ENCODE peak calls at places on chromosomes 2 and 18, in seven cellular contexts. Y, B, I, Z, D, U and R are unnamed samples.

GRCh38 chr2:25602333-25602723 is 71.0 kb downstream of the DTNB start:
- DNase-seq in Y (no peak), B (no peak), Z (no peak), I (no peak), D (no peak), U (no peak), R (no peak)

GRCh38 chr18:7349181-7349837 is 118.4 kb downstream of the LRRC30 start:
- DNase-seq in D (no peak), Y (no peak), B (no peak), Z (no peak), I (no peak), U (no peak), R (no peak)

GRCh38 chr2:234676109-234676858 is 179.4 kb upstream of the ARL4C start:
- DNase-seq in B (no peak), Y (no peak), U (no peak), D (no peak), I (no peak), Z (no peak), R (no peak)

GRCh38 chr2:64626963-64627760 is 26.6 kb downstream of the SERTAD2 start:
- DNase-seq in Z (no peak), U (peak; percentile 29), D (no peak), B (no peak), I (no peak), Y (no peak), R (no peak)

GRCh38 chr18:80166240-80166639 is 57.2 kb downstream of the ADNP2 start:
- DNase-seq in Y (no peak), Z (no peak), D (no peak), I (no peak), B (no peak), U (no peak), R (no peak)

GRCh38 chr2:132797551-132797950 is 127.5 kb upstream of the LYPD1 start:
- DNase-seq in Z (no peak), I (no peak), Y (no peak), U (no peak), D (no peak), B (no peak), R (no peak)

GRCh38 chr2:157487271-157487610 is 43.4 kb upstream of the CYTIP start:
- DNase-seq in I (no peak), Z (no peak), D (no peak), U (no peak), Y (no peak), B (no peak), R (no peak)

GRCh38 chr2:15777795-15778371 is 162.5 kb upstream of the MYCN start:
- DNase-seq in Z (no peak), B (no peak), Y (no peak), I (no peak), D (no peak), U (no peak), R (no peak)

GRCh38 chr2:228731517-228731916 is 539.6 kb downstream of the PID1 start:
- DNase-seq in Y (no peak), I (no peak), D (no peak), Z (no peak), U (no peak), B (no peak), R (no peak)

GRCh38 chr2:99975386-99975785 is 167.0 kb downstream of the AFF3 start:
- DNase-seq in Z (no peak), B (no peak), Y (no peak), I (no peak), D (no peak), U (no peak), R (no peak)

GRCh38 chr18:74453011-74453571 is 4.0 kb downstream of the DIPK1C start:
- DNase-seq in U (no peak), Z (no peak), B (no peak), I (no peak), D (no peak), Y (no peak), R (no peak)

GRCh38 chr2:203097735-203098134 is 83.1 kb downstream of the NBEAL1 start:
- DNase-seq in I (no peak), Z (no peak), Y (no peak), D (no peak), B (no peak), U (no peak), R (no peak)

GRCh38 chr2:230449901-230450467 is 34.0 kb downstream of the SP100 start:
- DNase-seq in D (no peak), B (no peak), Y (no peak), Z (no peak), I (no peak), U (no peak), R (no peak)

GRCh38 chr18:22975508-22975907 is 42.4 kb downstream of the RBBP8 start:
- DNase-seq in U (no peak), D (no peak), Y (no peak), Z (no peak), I (no peak), B (no peak), R (no peak)

GRCh38 chr2:136101042-136101441 is 16.9 kb downstream of the CXCR4 start:
- DNase-seq in Z (no peak), Y (no peak), I (no peak), U (no peak), B (no peak), D (no peak), R (no peak)

GRCh38 chr2:43349944-43350343 is 123.5 kb upstream of the ZFP36L2 start:
- DNase-seq in Y (no peak), U (no peak), B (no peak), Z (no peak), I (no peak), D (no peak), R (no peak)

GRCh38 chr18:59055345-59056032 is 84.2 kb upstream of the SEC11C start:
- DNase-seq in I (no peak), B (no peak), Y (no peak), U (no peak), D (no peak), Z (no peak), R (no peak)

GRCh38 chr18:5975111-5975622 is 79.8 kb upstream of the TMEM200C start:
- DNase-seq in Y (no peak), U (no peak), D (no peak), I (no peak), B (no peak), Z (no peak), R (no peak)

GRCh38 chr2:224849264-224849663 is 133.1 kb upstream of the CCDC195 start:
- DNase-seq in I (no peak), B (no peak), U (no peak), Z (no peak), D (no peak), Y (no peak), R (no peak)

GRCh38 chr2:105708697-105709096 is 36.0 kb upstream of the NCK2 start:
- DNase-seq in U (no peak), Y (no peak), Z (no peak), B (no peak), D (no peak), I (no peak), R (no peak)

GRCh38 chr2:202025816-202026215 is 7.8 kb upstream of the FZD7 start:
- DNase-seq in Z (no peak), Y (no peak), D (no peak), I (no peak), B (no peak), U (no peak), R (no peak)

GRCh38 chr2:240840435-240841060 is 20.5 kb upstream of the KIF1A start:
- DNase-seq in I (peak; percentile 22), Z (no peak), D (peak; percentile 51), Y (peak; percentile 15), B (peak; percentile 89), U (peak; percentile 41), R (peak; percentile 78)

GRCh38 chr2:41933035-41933429 is 114.8 kb upstream of the PKDCC start:
- DNase-seq in U (no peak), I (no peak), Y (no peak), Z (no peak), D (no peak), B (no peak), R (no peak)

GRCh38 chr2:41934323-41935003 is 113.4 kb upstream of the PKDCC start:
- DNase-seq in Y (no peak), I (no peak), D (no peak), B (no peak), U (no peak), Z (no peak), R (no peak)

GRCh38 chr2:41930807-41931566 is 116.8 kb upstream of the PKDCC start:
- DNase-seq in Y (no peak), U (no peak), D (no peak), B (no peak), Z (no peak), I (no peak), R (no peak)

GRCh38 chr2:41933585-41934322 is 114.1 kb upstream of the PKDCC start:
- DNase-seq in U (no peak), Z (no peak), D (no peak), I (no peak), Y (no peak), B (no peak), R (no peak)

GRCh38 chr2:41932241-41933034 is 115.4 kb upstream of the PKDCC start:
- DNase-seq in B (no peak), Y (no peak), D (peak; percentile 76), U (no peak), Z (no peak), I (no peak), R (no peak)
- TF ChIP-seq CTCF in B (no peak), Y (no peak), D (no peak), U (no peak), Z (no peak), I (no peak), R (no peak)

DNA sequence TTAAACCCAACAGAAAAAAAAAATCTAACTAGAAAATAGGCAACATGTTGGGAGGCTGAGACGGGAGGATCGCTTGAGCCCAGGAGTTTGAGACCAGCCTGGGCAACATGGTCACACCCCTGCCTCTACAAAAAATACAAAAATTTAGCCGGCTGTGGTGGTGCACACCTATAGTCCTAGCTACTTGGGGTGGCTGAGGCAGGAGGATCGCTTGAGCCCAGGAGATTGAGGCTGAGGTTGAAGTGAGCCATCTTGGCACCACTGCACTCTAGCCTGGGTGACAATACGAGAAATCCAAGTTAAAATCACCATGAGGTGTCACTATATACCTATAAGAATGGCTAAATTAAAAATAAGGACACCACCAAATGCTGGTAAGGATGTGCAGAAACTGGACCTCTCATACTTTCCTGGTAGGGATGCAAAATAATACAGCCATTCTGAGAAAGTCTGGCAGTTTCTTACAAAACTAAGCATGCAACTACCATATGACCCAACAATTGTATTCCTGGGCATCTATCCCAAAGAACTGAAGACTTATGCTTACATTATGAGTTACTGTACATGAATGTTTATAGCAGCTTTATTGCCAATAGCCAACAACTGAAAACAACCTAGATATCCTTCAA is 2.2 kb downstream of the SEPTIN10 start:
- DNase-seq in I (no peak), Z (no peak), Y (no peak), U (no peak), D (no peak), B (no peak), R (no peak)
- TF ChIP-seq CTCF in I (no peak), Z (no peak), Y (no peak), U (no peak), D (no peak), B (no peak), R (no peak)

GRCh38 chr18:49071776-49072175 is 121.0 kb upstream of the SMAD7 start:
- DNase-seq in Z (no peak), B (no peak), U (no peak), D (no peak), I (no peak), Y (no peak), R (no peak)
- TF ChIP-seq CTCF in Z (no peak), B (no peak), U (no peak), D (no peak), I (no peak), Y (no peak), R (no peak)

DNA sequence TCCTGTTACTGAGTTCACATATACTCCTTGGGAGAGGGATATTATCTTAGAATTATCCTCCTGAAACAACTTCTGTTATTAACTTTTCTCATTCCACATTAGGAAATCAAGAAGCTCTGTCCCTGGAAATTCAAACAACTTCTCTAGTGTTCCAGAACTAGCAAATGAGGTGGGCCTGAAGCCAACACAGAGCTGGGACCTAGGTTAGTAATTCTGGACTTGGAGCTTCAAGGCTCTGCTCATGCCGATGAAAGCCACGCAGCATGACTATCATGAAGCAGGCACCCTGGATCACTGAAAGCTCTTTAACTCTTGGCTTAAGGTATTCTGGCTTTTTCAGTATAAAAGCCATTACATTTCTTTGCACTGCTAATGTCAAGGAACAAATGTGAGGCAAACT is 242.7 kb downstream of the TGIF1 start:
- DNase-seq in Z (no peak), Y (no peak), B (no peak), D (no peak), I (no peak), U (no peak), R (no peak)
- TF ChIP-seq CTCF in Z (no peak), Y (no peak), B (no peak), D (no peak), I (no peak), U (no peak), R (no peak)